ENCODE peak calls at places on chromosomes 6 and 20, in seven cellular contexts. U is activated CD4-positive, alpha-beta T cell treated with anti-CD3 and anti-CD28 coated beads, Interleukin-2, amount 50 U/mL, for 1 hour; Q is astrocyte of the cerebellum; W is LHCN-M2; E is BE2C; K is uterus; P is A673. S is an unnamed sample.

GRCh38 chr6:35019831-35020230 is 121.3 kb downstream of the TCP11 start:
- DNase-seq in U (no peak), Q (no peak), W (no peak), E (no peak), K (no peak), P (no peak), S (no peak)

GRCh38 chr6:156885562-156885961 is 108.4 kb downstream of the ARID1B start:
- DNase-seq in U (no peak), Q (no peak), W (no peak), E (no peak), K (no peak), P (no peak), S (no peak)

GRCh38 chr6:132400641-132401119 is 595 bp downstream of the MOXD1 start:
- DNase-seq in U (no peak), Q (no peak), W (no peak), E (no peak), K (peak), P (no peak), S (no peak)

GRCh38 chr20:63178445-63178818 is 37.5 kb downstream of the YTHDF1 start:
- DNase-seq in U (no peak), Q (no peak), W (no peak), E (no peak), K (no peak), P (no peak), S (no peak)

GRCh38 chr6:26743157-26743821 is 83.7 kb upstream of the ZNF322 start:
- DNase-seq in U (no peak), Q (no peak), W (peak), E (peak), K (no peak), P (peak), S (no peak)

GRCh38 chr6:168147205-168147738 is 68.3 kb upstream of the FRMD1 start:
- DNase-seq in U (no peak), Q (no peak), W (no peak), E (no peak), K (no peak), P (peak), S (peak)

GRCh38 chr6:15539722-15540270 is 123.0 kb downstream of the DTNBP1 start:
- DNase-seq in U (no peak), Q (no peak), W (no peak), E (no peak), K (no peak), P (no peak), S (no peak)

GRCh38 chr20:10771435-10772140 is 97.8 kb upstream of the JAG1 start:
- DNase-seq in U (no peak), Q (no peak), W (no peak), E (no peak), K (no peak), P (no peak), S (no peak)

GRCh38 chr20:43752561-43753301 is 25.9 kb upstream of the GTSF1L start:
- DNase-seq in U (no peak), Q (peak), W (peak), E (no peak), K (no peak), P (no peak), S (no peak)

GRCh38 chr6:15297895-15298590 is 52.2 kb downstream of the JARID2 start:
- DNase-seq in U (no peak), Q (no peak), W (no peak), E (no peak), K (no peak), P (no peak), S (no peak)

GRCh38 chr6:21500314-21500713 is 93.2 kb upstream of the SOX4 start:
- DNase-seq in U (no peak), Q (no peak), W (no peak), E (no peak), K (no peak), P (no peak), S (peak)

GRCh38 chr6:13383280-13384163 is 55.2 kb upstream of the TBC1D7 start:
- DNase-seq in U (no peak), Q (no peak), W (peak), E (no peak), K (no peak), P (no peak), S (no peak)

GRCh38 chr6:11769816-11770545 is 8.6 kb downstream of the ADTRP start:
- DNase-seq in U (no peak), Q (no peak), W (no peak), E (no peak), K (no peak), P (no peak), S (peak)

S was measured in WERI-Rb-1.